ENCODE peak calls at places on chromosomes 7 and 10, in eight cellular contexts. One of them, this sample, is unnamed.

GRCh38 chr10:129892571-129893045 is 71.5 kb downstream of the EBF3 start:
- DNase-seq in activated T-cell treated with anti-CD3 and anti-CD28 coated beads, Interleukin-2, amount 50 U/mL, for 1 hour: no peak
- DNase-seq in stimulated activated CD8-positive, alpha-beta memory T cell treated with anti-CD3 and anti-CD28 coated beads, Interleukin-4, amount 100 ng/mL, for 4 hours: no peak
- DNase-seq in keratinocyte: no peak
- DNase-seq in HFF-Myc: no peak
- DNase-seq in IMR-90: no peak
- DNase-seq in hypothalamus: no peak
- DNase-seq in activated CD8-positive, alpha-beta memory T cell treated with anti-CD3 and anti-CD28 coated beads for 4 hours: no peak
- DNase-seq in this sample: no peak

GRCh38 chr7:151725844-151726770 is 150.8 kb downstream of the PRKAG2 start:
- DNase-seq in keratinocyte: no peak
- DNase-seq in IMR-90: peak
- DNase-seq in activated T-cell treated with anti-CD3 and anti-CD28 coated beads, Interleukin-2, amount 50 U/mL, for 1 hour: no peak
- DNase-seq in stimulated activated CD8-positive, alpha-beta memory T cell treated with anti-CD3 and anti-CD28 coated beads, Interleukin-4, amount 100 ng/mL, for 4 hours: no peak
- DNase-seq in HFF-Myc: no peak
- DNase-seq in activated CD8-positive, alpha-beta memory T cell treated with anti-CD3 and anti-CD28 coated beads for 4 hours: no peak
- DNase-seq in hypothalamus: no peak
- DNase-seq in this sample: no peak

GRCh38 chr10:78898341-78899097 is 170.2 kb upstream of the ZMIZ1 start:
- DNase-seq in HFF-Myc: no peak
- DNase-seq in IMR-90: no peak
- DNase-seq in hypothalamus: no peak
- DNase-seq in activated CD8-positive, alpha-beta memory T cell treated with anti-CD3 and anti-CD28 coated beads for 4 hours: no peak
- DNase-seq in keratinocyte: no peak
- DNase-seq in stimulated activated CD8-positive, alpha-beta memory T cell treated with anti-CD3 and anti-CD28 coated beads, Interleukin-4, amount 100 ng/mL, for 4 hours: no peak
- DNase-seq in activated T-cell treated with anti-CD3 and anti-CD28 coated beads, Interleukin-2, amount 50 U/mL, for 1 hour: no peak
- DNase-seq in this sample: no peak

GRCh38 chr10:86343761-86344160 is 22.8 kb downstream of the GRID1 start:
- DNase-seq in stimulated activated CD8-positive, alpha-beta memory T cell treated with anti-CD3 and anti-CD28 coated beads, Interleukin-4, amount 100 ng/mL, for 4 hours: no peak
- DNase-seq in keratinocyte: no peak
- DNase-seq in activated T-cell treated with anti-CD3 and anti-CD28 coated beads, Interleukin-2, amount 50 U/mL, for 1 hour: no peak
- DNase-seq in hypothalamus: no peak
- DNase-seq in activated CD8-positive, alpha-beta memory T cell treated with anti-CD3 and anti-CD28 coated beads for 4 hours: no peak
- DNase-seq in HFF-Myc: no peak
- DNase-seq in IMR-90: no peak
- DNase-seq in this sample: no peak

GRCh38 chr7:84916161-84916560 is 270.7 kb downstream of the SEMA3D start:
- DNase-seq in stimulated activated CD8-positive, alpha-beta memory T cell treated with anti-CD3 and anti-CD28 coated beads, Interleukin-4, amount 100 ng/mL, for 4 hours: no peak
- DNase-seq in keratinocyte: no peak
- DNase-seq in hypothalamus: no peak
- DNase-seq in activated T-cell treated with anti-CD3 and anti-CD28 coated beads, Interleukin-2, amount 50 U/mL, for 1 hour: no peak
- DNase-seq in activated CD8-positive, alpha-beta memory T cell treated with anti-CD3 and anti-CD28 coated beads for 4 hours: no peak
- DNase-seq in HFF-Myc: no peak
- DNase-seq in IMR-90: no peak
- DNase-seq in this sample: no peak

GRCh38 chr10:78905015-78905939 is 163.5 kb upstream of the ZMIZ1 start:
- DNase-seq in hypothalamus: no peak
- DNase-seq in HFF-Myc: no peak
- DNase-seq in stimulated activated CD8-positive, alpha-beta memory T cell treated with anti-CD3 and anti-CD28 coated beads, Interleukin-4, amount 100 ng/mL, for 4 hours: no peak
- DNase-seq in IMR-90: no peak
- DNase-seq in activated CD8-positive, alpha-beta memory T cell treated with anti-CD3 and anti-CD28 coated beads for 4 hours: no peak
- DNase-seq in keratinocyte: no peak
- DNase-seq in activated T-cell treated with anti-CD3 and anti-CD28 coated beads, Interleukin-2, amount 50 U/mL, for 1 hour: no peak
- DNase-seq in this sample: no peak

GRCh38 chr7:2172311-2173183 is 60.2 kb downstream of the MAD1L1 start:
- DNase-seq in keratinocyte: no peak
- DNase-seq in stimulated activated CD8-positive, alpha-beta memory T cell treated with anti-CD3 and anti-CD28 coated beads, Interleukin-4, amount 100 ng/mL, for 4 hours: no peak
- DNase-seq in hypothalamus: no peak
- DNase-seq in HFF-Myc: peak
- DNase-seq in activated T-cell treated with anti-CD3 and anti-CD28 coated beads, Interleukin-2, amount 50 U/mL, for 1 hour: no peak
- DNase-seq in IMR-90: peak
- DNase-seq in activated CD8-positive, alpha-beta memory T cell treated with anti-CD3 and anti-CD28 coated beads for 4 hours: no peak
- DNase-seq in this sample: peak

GRCh38 chr7:105718511-105718925 is 137.2 kb upstream of the EFCAB10 start:
- DNase-seq in activated T-cell treated with anti-CD3 and anti-CD28 coated beads, Interleukin-2, amount 50 U/mL, for 1 hour: no peak
- DNase-seq in hypothalamus: no peak
- DNase-seq in activated CD8-positive, alpha-beta memory T cell treated with anti-CD3 and anti-CD28 coated beads for 4 hours: no peak
- DNase-seq in keratinocyte: no peak
- DNase-seq in IMR-90: no peak
- DNase-seq in stimulated activated CD8-positive, alpha-beta memory T cell treated with anti-CD3 and anti-CD28 coated beads, Interleukin-4, amount 100 ng/mL, for 4 hours: no peak
- DNase-seq in HFF-Myc: no peak
- DNase-seq in this sample: no peak

GRCh38 chr7:100895956-100896742 is 461 bp upstream of the ACHE start:
- DNase-seq in hypothalamus: peak
- DNase-seq in keratinocyte: no peak
- DNase-seq in IMR-90: no peak
- DNase-seq in activated T-cell treated with anti-CD3 and anti-CD28 coated beads, Interleukin-2, amount 50 U/mL, for 1 hour: no peak
- DNase-seq in HFF-Myc: no peak
- DNase-seq in stimulated activated CD8-positive, alpha-beta memory T cell treated with anti-CD3 and anti-CD28 coated beads, Interleukin-4, amount 100 ng/mL, for 4 hours: no peak
- DNase-seq in activated CD8-positive, alpha-beta memory T cell treated with anti-CD3 and anti-CD28 coated beads for 4 hours: no peak
- DNase-seq in this sample: no peak

GRCh38 chr7:26987338-26987737 is 108.5 kb downstream of the HOXA1 start:
- DNase-seq in stimulated activated CD8-positive, alpha-beta memory T cell treated with anti-CD3 and anti-CD28 coated beads, Interleukin-4, amount 100 ng/mL, for 4 hours: no peak
- DNase-seq in keratinocyte: no peak
- DNase-seq in IMR-90: no peak
- DNase-seq in activated CD8-positive, alpha-beta memory T cell treated with anti-CD3 and anti-CD28 coated beads for 4 hours: no peak
- DNase-seq in hypothalamus: no peak
- DNase-seq in HFF-Myc: no peak
- DNase-seq in activated T-cell treated with anti-CD3 and anti-CD28 coated beads, Interleukin-2, amount 50 U/mL, for 1 hour: no peak
- DNase-seq in this sample: no peak